ENCODE peak calls at places on chromosome 3, in seven cellular contexts. One of them, this sample, is unnamed.

GRCh38 chr3:117127147-117127546 is 417.6 kb downstream of the TUSC7 start:
- DNase-seq in T-helper 2 cell: no peak
- DNase-seq in A549: no peak
- DNase-seq in HAP-1: no peak
- DNase-seq in HCEC 1CT: no peak
- DNase-seq in HEK293T: no peak
- DNase-seq in uterus: no peak
- DNase-seq in this sample: no peak

GRCh38 chr3:128607710-128608048 is 42.9 kb downstream of the RPN1 start:
- DNase-seq in T-helper 2 cell: no peak
- DNase-seq in uterus: no peak
- DNase-seq in HEK293T: no peak
- DNase-seq in HAP-1: no peak
- DNase-seq in A549: no peak
- DNase-seq in HCEC 1CT: no peak
- DNase-seq in this sample: no peak

GRCh38 chr3:119181765-119182164 is 8.4 kb downstream of the UPK1B start:
- DNase-seq in A549: peak; percentile 97
- DNase-seq in T-helper 2 cell: no peak
- DNase-seq in HEK293T: no peak
- DNase-seq in uterus: no peak
- DNase-seq in HAP-1: no peak
- DNase-seq in HCEC 1CT: peak; percentile 18
- DNase-seq in this sample: no peak

GRCh38 chr3:133329626-133330025 is 70.2 kb upstream of the BFSP2 start:
- DNase-seq in HEK293T: no peak
- DNase-seq in A549: no peak
- DNase-seq in HCEC 1CT: no peak
- DNase-seq in uterus: no peak
- DNase-seq in HAP-1: no peak
- DNase-seq in T-helper 2 cell: no peak
- DNase-seq in this sample: no peak

GRCh38 chr3:98692787-98693473 is 70.2 kb upstream of the ST3GAL6 start:
- DNase-seq in A549: no peak
- DNase-seq in uterus: no peak
- DNase-seq in T-helper 2 cell: no peak
- DNase-seq in HCEC 1CT: no peak
- DNase-seq in HAP-1: no peak
- DNase-seq in HEK293T: no peak
- DNase-seq in this sample: no peak

GRCh38 chr3:52005571-52005986 is 9.9 kb upstream of the RPL29 start:
- DNase-seq in uterus: peak; percentile 73
- DNase-seq in T-helper 2 cell: no peak
- DNase-seq in HAP-1: no peak
- DNase-seq in A549: no peak
- DNase-seq in HEK293T: no peak
- DNase-seq in HCEC 1CT: peak; percentile 23
- DNase-seq in this sample: no peak

GRCh38 chr3:132555316-132556035 is 41.6 kb upstream of the ACKR4 start:
- DNase-seq in uterus: no peak
- DNase-seq in A549: no peak
- DNase-seq in HEK293T: no peak
- DNase-seq in HAP-1: peak; percentile 77
- DNase-seq in HCEC 1CT: no peak
- DNase-seq in T-helper 2 cell: no peak
- DNase-seq in this sample: no peak

GRCh38 chr3:9231488-9231887 is 18.0 kb downstream of the SRGAP3 start:
- DNase-seq in T-helper 2 cell: no peak
- DNase-seq in HCEC 1CT: no peak
- DNase-seq in uterus: no peak
- DNase-seq in HEK293T: no peak
- DNase-seq in A549: no peak
- DNase-seq in HAP-1: no peak
- DNase-seq in this sample: no peak

GRCh38 chr3:123314409-123315270 is 112.9 kb downstream of the SEC22A start:
- DNase-seq in HCEC 1CT: no peak
- DNase-seq in HAP-1: no peak
- DNase-seq in HEK293T: no peak
- DNase-seq in T-helper 2 cell: no peak
- DNase-seq in A549: no peak
- DNase-seq in uterus: no peak
- DNase-seq in this sample: no peak

GRCh38 chr3:23663661-23664186 is 142.0 kb upstream of the UBE2E1 start:
- DNase-seq in HAP-1: no peak
- DNase-seq in HEK293T: no peak
- DNase-seq in A549: no peak
- DNase-seq in HCEC 1CT: no peak
- DNase-seq in uterus: no peak
- DNase-seq in T-helper 2 cell: no peak
- DNase-seq in this sample: no peak

GRCh38 chr3:38837358-38837757 is 21.3 kb upstream of the SCN10A start:
- DNase-seq in A549: no peak
- DNase-seq in uterus: no peak
- DNase-seq in HCEC 1CT: no peak
- DNase-seq in HEK293T: no peak
- DNase-seq in HAP-1: no peak
- DNase-seq in T-helper 2 cell: no peak
- DNase-seq in this sample: no peak

This sample was measured in erythroblast.